ENCODE peak calls at places on chromosomes 3 and 15, in four cellular contexts. Q is H54, R is astrocyte of the spinal cord, K is mucosa of gallbladder. B is an unnamed sample.

GRCh38 chr15:40731034-40731433 is 24.0 kb downstream of the RMDN3 start:
- DNase-seq in Q (no peak), R (peak; percentile 31), K (no peak), B (no peak)

GRCh38 chr3:187698499-187699399 is 3.6 kb downstream of the RTP2 start:
- DNase-seq in Q (no peak), R (no peak), K (no peak), B (no peak)

GRCh38 chr3:184178522-184179138 is 4.0 kb downstream of the AP2M1 start:
- DNase-seq in Q (no peak), R (no peak), K (no peak), B (no peak)

GRCh38 chr3:82506204-82506603 is 744.8 kb upstream of the GBE1 start:
- DNase-seq in Q (no peak), R (no peak), K (no peak), B (no peak)

GRCh38 chr3:188299068-188299467 is 145.1 kb downstream of the LPP start:
- DNase-seq in Q (no peak), R (no peak), K (no peak), B (no peak)

GRCh38 chr3:109411547-109411946 is 74.2 kb upstream of the DPPA4 start:
- DNase-seq in Q (no peak), R (no peak), K (no peak), B (no peak)

GRCh38 chr3:197490098-197490497 is 65.7 kb downstream of the BDH1 start:
- DNase-seq in Q (peak; percentile 81), R (peak; percentile 70), K (no peak), B (no peak)

GRCh38 chr3:40780341-40780800 is 255.6 kb downstream of the ZNF621 start:
- DNase-seq in Q (no peak), R (no peak), K (peak; percentile 78), B (peak; percentile 70)

GRCh38 chr3:11238880-11239279 is 33.3 kb upstream of the ATG7 start:
- DNase-seq in Q (no peak), R (peak; percentile 95), K (no peak), B (no peak)

GRCh38 chr15:93943607-93944006 is 287.8 kb upstream of the MCTP2 start:
- DNase-seq in Q (no peak), R (no peak), K (no peak), B (no peak)

GRCh38 chr3:12294885-12295580 is 6.2 kb downstream of the PPARG start:
- DNase-seq in Q (peak; percentile 50), R (peak; percentile 77), K (no peak), B (no peak)

GRCh38 chr3:177249203-177249602 is 51.9 kb upstream of the TBL1XR1 start:
- DNase-seq in Q (no peak), R (no peak), K (peak; percentile 13), B (no peak)

GRCh38 chr3:183930069-183930468 is 45.4 kb upstream of the PARL start:
- DNase-seq in Q (no peak), R (no peak), K (peak; percentile 11), B (peak; percentile 62)

GRCh38 chr3:147415337-147415736 is 6.2 kb downstream of the ZIC1 start:
- DNase-seq in Q (no peak), R (no peak), K (no peak), B (no peak)

GRCh38 chr3:67646586-67647234 is 7.7 kb downstream of the SUCLG2 start:
- DNase-seq in Q (peak; percentile 33), R (peak; percentile 52), K (peak; percentile 16), B (no peak)

GRCh38 chr3:72187131-72187530 is 402.2 kb upstream of the PROK2 start:
- DNase-seq in Q (no peak), R (no peak), K (no peak), B (no peak)

B was measured in stomach.